ENCODE peak calls at places on chromosomes 1 and 21, in four cellular contexts. D is HEK293T, C is K562, N is HepG2. I is an unnamed sample.

GRCh38 chr21:36147891-36148290 is 8.7 kb upstream of the DOP1B start:
- DNase-seq in D (no peak), C (no peak), N (no peak), I (no peak)

GRCh38 chr1:18738617-18739016 is 108.0 kb downstream of the PAX7 start:
- DNase-seq in D (no peak), C (no peak), N (no peak), I (no peak)

GRCh38 chr1:33454646-33455282 is 17.7 kb upstream of the ZSCAN20 start:
- DNase-seq in D (no peak), C (no peak), N (no peak), I (no peak)

GRCh38 chr1:48966583-48966982 is 189.9 kb upstream of the BEND5 start:
- DNase-seq in D (no peak), C (no peak), N (no peak), I (no peak)

GRCh38 chr21:46394819-46395152 is 63.9 kb upstream of the DIP2A start:
- DNase-seq in D (no peak), C (no peak), N (no peak), I (no peak)

GRCh38 chr1:211353562-211354212 is 27.1 kb downstream of the TRAF5 start:
- DNase-seq in D (no peak), C (no peak), N (no peak), I (no peak)

GRCh38 chr1:235960799-235961198 is 94.1 kb upstream of the LYST start:
- DNase-seq in D (no peak), C (no peak), N (no peak), I (no peak)

GRCh38 chr1:5570931-5571330 is 421.3 kb downstream of the NPHP4 start:
- DNase-seq in D (no peak), C (no peak), N (no peak), I (no peak)

GRCh38 chr1:110235839-110236682 is 25.9 kb downstream of the KCNC4 start:
- DNase-seq in D (no peak), C (peak), N (no peak), I (no peak)

GRCh38 chr1:203374023-203374422 is 23.1 kb upstream of the FMOD start:
- DNase-seq in D (no peak), C (no peak), N (no peak), I (no peak)

GRCh38 chr1:168089326-168089978 is 47.3 kb downstream of the GPR161 start:
- DNase-seq in D (peak), C (no peak), N (no peak), I (no peak)

DNA sequence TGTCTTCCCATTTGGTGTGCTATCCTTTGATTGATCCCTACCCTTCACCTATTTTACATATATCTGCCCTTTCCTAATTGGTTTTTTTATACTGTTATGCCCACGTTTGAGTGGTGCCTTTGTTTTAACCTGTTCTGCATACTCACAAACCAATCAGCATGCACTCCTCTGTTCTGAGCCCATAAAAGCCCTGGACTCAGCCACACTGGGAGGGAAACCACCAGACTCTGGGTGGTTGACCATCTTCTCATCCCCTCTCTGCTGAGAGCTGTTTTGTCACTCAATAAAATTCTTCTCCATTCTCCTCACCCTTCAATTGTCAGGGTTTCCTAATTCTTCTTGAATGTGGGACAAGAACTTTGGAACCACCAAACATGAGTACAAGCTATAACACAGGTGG is 989.8 kb downstream of the ADGRL2 start:
- DNase-seq in D (no peak), C (no peak), N (no peak), I (no peak)
- TF ChIP-seq ELF4 in D (no peak), C (no peak), N (no peak), I (no peak)

DNA sequence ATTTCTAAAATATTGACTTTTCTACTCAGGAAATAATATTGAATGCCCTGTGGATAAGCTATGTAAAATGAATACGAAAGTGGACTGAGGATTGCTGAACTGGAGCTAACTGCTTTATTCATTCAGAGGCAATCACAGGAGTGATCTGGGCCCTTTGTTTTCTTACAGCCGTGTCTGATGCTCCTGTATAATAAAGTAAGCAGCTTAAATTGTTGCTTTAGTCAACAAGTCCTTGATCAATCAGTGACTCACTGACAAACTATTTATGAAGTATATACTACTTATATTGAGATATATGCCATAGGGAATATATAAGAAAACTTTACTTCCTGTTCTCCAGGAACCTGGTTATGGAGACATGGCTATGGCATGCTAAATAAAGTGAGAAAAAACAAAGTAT is 542.8 kb upstream of the RGS18 start:
- DNase-seq in D (no peak), C (no peak), N (no peak), I (no peak)
- TF ChIP-seq ELF4 in D (no peak), C (no peak), N (no peak), I (no peak)

GRCh38 chr1:29586991-29587745 is 350.8 kb downstream of the PTPRU start:
- DNase-seq in D (no peak), C (no peak), N (no peak), I (no peak)
- TF ChIP-seq ELF4 in D (no peak), C (no peak), N (no peak), I (no peak)

GRCh38 chr21:44454058-44454457 is 1.3 kb upstream of the LRRC3 start:
- DNase-seq in D (no peak), C (no peak), N (no peak), I (no peak)
- TF ChIP-seq ELF4 in D (no peak), C (no peak), N (no peak), I (no peak)

GRCh38 chr1:195960580-195960979 is 647.7 kb downstream of the KCNT2 start:
- DNase-seq in D (no peak), C (no peak), N (no peak), I (no peak)

GRCh38 chr1:195962051-195962450 is 646.2 kb downstream of the KCNT2 start:
- DNase-seq in D (no peak), C (peak), N (no peak), I (no peak)

GRCh38 chr1:195970209-195970608 is 638.0 kb downstream of the KCNT2 start:
- DNase-seq in D (no peak), C (no peak), N (no peak), I (no peak)

GRCh38 chr1:195965036-195965435 is 643.2 kb downstream of the KCNT2 start:
- DNase-seq in D (no peak), C (no peak), N (no peak), I (no peak)

DNA sequence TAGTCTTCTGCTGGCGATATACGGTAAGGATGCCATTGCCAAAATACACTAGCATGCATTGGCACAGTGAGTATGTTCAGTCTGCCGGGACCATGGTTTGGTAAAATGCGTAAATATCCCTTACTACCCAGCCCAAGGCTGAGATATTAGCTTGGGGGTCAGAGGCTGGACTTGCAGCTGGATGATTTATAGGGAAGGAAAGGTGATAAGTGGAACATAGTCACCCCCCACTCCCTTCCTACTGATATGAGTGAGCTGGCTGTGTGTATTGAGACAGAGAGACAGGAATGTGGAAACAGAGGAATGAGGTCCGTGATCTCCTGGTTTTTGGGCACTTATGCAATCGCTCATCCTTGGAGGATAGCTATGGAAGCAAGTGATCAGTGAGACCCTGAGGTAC is 642.8 kb downstream of the KCNT2 start:
- DNase-seq in D (no peak), C (peak), N (no peak), I (no peak)
- TF ChIP-seq ELF4 in D (no peak), C (no peak), N (no peak), I (no peak)

DNA sequence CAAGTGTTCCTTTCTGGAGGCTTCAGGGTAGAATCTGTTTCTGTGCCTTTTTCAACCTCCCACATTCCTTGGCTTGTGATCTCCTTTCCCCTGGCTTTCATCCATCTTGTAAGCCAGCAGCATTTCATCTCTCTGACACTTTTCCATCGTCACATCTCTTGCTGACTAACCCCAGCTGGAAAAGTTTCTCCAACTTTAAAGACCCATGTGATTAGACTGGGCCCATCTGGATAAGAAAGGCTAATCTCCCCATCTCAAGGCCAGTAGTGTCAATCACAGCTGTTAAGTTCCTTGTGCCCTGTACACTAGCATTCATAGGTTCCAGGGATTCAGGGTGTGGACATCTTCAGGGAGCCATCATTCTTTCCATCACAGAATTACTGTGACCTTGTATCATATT is 452.1 kb downstream of the TTLL7 start:
- DNase-seq in D (no peak), C (no peak), N (no peak), I (no peak)
- TF ChIP-seq ELF4 in D (no peak), C (no peak), N (no peak), I (no peak)

DNA sequence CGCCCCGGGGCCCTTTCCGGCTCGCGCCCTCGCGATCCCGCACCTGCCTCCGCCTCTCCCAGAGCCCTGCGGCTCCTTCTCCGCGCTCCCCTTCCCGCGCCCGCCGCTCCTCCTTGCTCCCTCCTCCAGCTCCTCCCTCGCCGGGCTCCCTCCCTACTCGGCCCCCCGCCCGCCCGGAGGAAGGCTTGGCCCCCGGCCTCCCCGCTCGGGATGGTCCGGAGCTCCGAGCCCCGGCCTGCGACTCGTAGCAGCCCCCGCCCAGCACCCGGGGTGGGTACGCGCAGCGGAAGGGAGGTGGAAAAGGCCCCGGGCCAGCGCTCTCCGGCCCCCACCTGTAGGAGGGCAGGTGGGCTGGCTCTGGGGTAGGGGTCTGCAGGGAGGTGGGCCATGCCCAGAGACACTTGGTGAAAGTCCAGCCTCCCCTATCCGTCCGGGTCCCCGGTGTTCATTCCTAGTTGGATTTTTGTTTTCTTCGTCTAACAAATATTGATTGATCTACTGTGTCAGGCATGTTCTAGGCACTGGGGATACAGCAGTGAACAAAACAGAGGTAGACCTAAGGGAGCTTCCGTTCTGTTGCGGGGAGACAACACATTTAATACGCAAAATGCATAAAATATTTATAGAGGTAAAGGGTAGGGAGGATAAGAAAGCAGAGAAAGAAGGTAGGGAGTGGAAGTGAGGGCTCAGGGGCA is at the start of gene HTR1D:
- DNase-seq in D (peak), C (no peak), N (no peak), I (peak)
- TF ChIP-seq ELF4 in D (no peak), C (no peak), N (no peak), I (no peak)